ENCODE peak calls at places on chromosomes 12 and 14, in eight cellular contexts. E is activated CD8-positive, alpha-beta T cell treated with anti-CD3 and anti-CD28 coated beads for 36 hours; S is GM19239; P is choroid plexus epithelial cell; A is H9; Q is stimulated activated CD8-positive, alpha-beta memory T cell treated with anti-CD3 and anti-CD28 coated beads, Interleukin-2, amount 100 ng/mL, for 1 hour; K is T-helper 9 cell; M is occipital lobe. T is an unnamed sample.

GRCh38 chr12:67798763-67799162 is 150.2 kb downstream of the DYRK2 start:
- DNase-seq in E (no peak), S (no peak), P (no peak), A (no peak), Q (no peak), K (no peak), M (no peak), T (peak; percentile 17)

GRCh38 chr12:13606290-13606689 is 375.1 kb downstream of the GRIN2B start:
- DNase-seq in E (no peak), S (no peak), P (no peak), A (peak; percentile 50), Q (no peak), K (no peak), M (no peak), T (no peak)

GRCh38 chr14:55255185-55255584 is 16.0 kb upstream of the FBXO34 start:
- DNase-seq in E (no peak), S (no peak), P (no peak), A (no peak), Q (no peak), K (no peak), M (no peak), T (no peak)

GRCh38 chr12:95601626-95602025 is 50.4 kb upstream of the USP44 start:
- DNase-seq in E (no peak), S (no peak), P (peak; percentile 9), A (no peak), Q (no peak), K (no peak), M (no peak), T (no peak)

GRCh38 chr12:120538281-120539156 is 4.4 kb downstream of the RNF10 start:
- DNase-seq in E (no peak), S (no peak), P (peak; percentile 49), A (no peak), Q (no peak), K (no peak), M (no peak), T (peak; percentile 58)

GRCh38 chr12:62834971-62835547 is 99.9 kb downstream of the PPM1H start:
- DNase-seq in E (no peak), S (no peak), P (peak; percentile 51), A (no peak), Q (no peak), K (no peak), M (no peak), T (peak; percentile 13)

GRCh38 chr14:91374287-91374880 is 43.2 kb downstream of the CCDC88C start:
- DNase-seq in E (no peak), S (no peak), P (no peak), A (no peak), Q (no peak), K (no peak), M (no peak), T (no peak)

GRCh38 chr14:66070542-66071319 is 415.4 kb upstream of the CCDC196 start:
- DNase-seq in E (peak; percentile 79), S (peak; percentile 55), P (peak; percentile 17), A (peak; percentile 83), Q (peak; percentile 51), K (peak; percentile 73), M (no peak), T (peak; percentile 32)

GRCh38 chr12:124753230-124753595 is 110.5 kb downstream of the SCARB1 start:
- DNase-seq in E (no peak), S (no peak), P (no peak), A (no peak), Q (no peak), K (no peak), M (no peak), T (no peak)

GRCh38 chr14:55578511-55578910 is 1.5 kb upstream of the KTN1 start:
- DNase-seq in E (no peak), S (no peak), P (no peak), A (no peak), Q (no peak), K (no peak), M (no peak), T (no peak)

GRCh38 chr14:68664225-68664681 is 128.6 kb downstream of the ZFP36L1 start:
- DNase-seq in E (peak; percentile 83), S (no peak), P (peak; percentile 32), A (no peak), Q (no peak), K (no peak), M (no peak), T (no peak)

GRCh38 chr12:14771651-14772137 is 31.6 kb downstream of the WBP11 start:
- DNase-seq in E (peak; percentile 44), S (no peak), P (no peak), A (peak; percentile 68), Q (no peak), K (peak; percentile 24), M (no peak), T (no peak)

GRCh38 chr12:124466200-124467128 is 100.9 kb downstream of the NCOR2 start:
- DNase-seq in E (peak; percentile 94), S (peak; percentile 89), P (peak; percentile 90), A (no peak), Q (peak; percentile 81), K (peak; percentile 84), M (no peak), T (peak; percentile 93)

GRCh38 chr12:49933793-49934192 is 16.7 kb upstream of the AQP2 start:
- DNase-seq in E (no peak), S (no peak), P (peak; percentile 83), A (no peak), Q (no peak), K (no peak), M (no peak), T (peak; percentile 29)

GRCh38 chr12:49809369-49810158 is 18.6 kb downstream of the NCKAP5L start:
- DNase-seq in E (no peak), S (no peak), P (no peak), A (no peak), Q (no peak), K (no peak), M (no peak), T (no peak)

GRCh38 chr12:51891843-51892242 is 3.9 kb downstream of the ANKRD33 start:
- DNase-seq in E (no peak), S (no peak), P (peak; percentile 39), A (no peak), Q (no peak), K (no peak), M (no peak), T (peak; percentile 53)

GRCh38 chr14:93657875-93658274 is 130.4 kb downstream of the PRIMA1 start:
- DNase-seq in E (no peak), S (no peak), P (no peak), A (no peak), Q (no peak), K (no peak), M (no peak), T (no peak)

GRCh38 chr12:106288510-106289195 is 13.9 kb upstream of the TCP11L2 start:
- DNase-seq in E (peak; percentile 69), S (no peak), P (peak; percentile 94), A (no peak), Q (no peak), K (no peak), M (no peak), T (peak; percentile 95)

GRCh38 chr12:25072901-25073645 is 121.9 kb downstream of the DNAI7 start:
- DNase-seq in E (no peak), S (no peak), P (no peak), A (no peak), Q (no peak), K (no peak), M (no peak), T (no peak)

GRCh38 chr12:125169870-125170269 is 104.6 kb downstream of the AACS start:
- DNase-seq in E (no peak), S (no peak), P (no peak), A (no peak), Q (no peak), K (no peak), M (no peak), T (no peak)

GRCh38 chr12:44930972-44931600 is 55.0 kb upstream of the NELL2 start:
- DNase-seq in E (no peak), S (no peak), P (peak; percentile 69), A (no peak), Q (no peak), K (no peak), M (no peak), T (peak; percentile 82)

GRCh38 chr12:11174022-11174421 is 3.0 kb downstream of the SMIM10L1 start:
- DNase-seq in E (no peak), S (no peak), P (peak; percentile 59), A (no peak), Q (no peak), K (no peak), M (no peak), T (peak; percentile 25)

GRCh38 chr14:104929268-104930230 is 4.9 kb downstream of the PLD4 start:
- DNase-seq in E (no peak), S (no peak), P (no peak), A (no peak), Q (no peak), K (no peak), M (no peak), T (no peak)

GRCh38 chr14:68546839-68547238 is 246.0 kb downstream of the ZFP36L1 start:
- DNase-seq in E (no peak), S (no peak), P (peak; percentile 87), A (no peak), Q (no peak), K (no peak), M (no peak), T (peak; percentile 85)

GRCh38 chr12:2641209-2641608 is 153.6 kb upstream of the FKBP4 start:
- DNase-seq in E (peak; percentile 31), S (no peak), P (peak; percentile 36), A (peak; percentile 82), Q (no peak), K (no peak), M (no peak), T (peak; percentile 38)

GRCh38 chr12:49131051-49131972 is at the start of gene TUBA1B:
- DNase-seq in E (peak; percentile 91), S (peak; percentile 75), P (peak; percentile 90), A (peak; percentile 93), Q (peak; percentile 84), K (peak; percentile 85), M (peak; percentile 88), T (peak; percentile 87)

GRCh38 chr12:66589095-66589494 is 89.8 kb downstream of the GRIP1 start:
- DNase-seq in E (no peak), S (no peak), P (no peak), A (no peak), Q (no peak), K (no peak), M (no peak), T (no peak)

GRCh38 chr12:12384601-12385321 is 27.9 kb downstream of the BORCS5 start:
- DNase-seq in E (peak; percentile 83), S (no peak), P (peak; percentile 47), A (peak; percentile 77), Q (peak; percentile 21), K (no peak), M (no peak), T (no peak)

GRCh38 chr14:105891631-105892452 is 365.5 kb downstream of the TMEM121 start:
- DNase-seq in E (no peak), S (no peak), P (no peak), A (no peak), Q (no peak), K (no peak), M (no peak), T (no peak)

GRCh38 chr14:95137804-95138167 is 19.5 kb downstream of the DICER1 start:
- DNase-seq in E (no peak), S (no peak), P (no peak), A (no peak), Q (no peak), K (no peak), M (no peak), T (peak; percentile 38)

GRCh38 chr12:127282786-127283565 is 984.0 kb upstream of the TMEM132C start:
- DNase-seq in E (no peak), S (no peak), P (peak; percentile 12), A (no peak), Q (no peak), K (no peak), M (no peak), T (no peak)

GRCh38 chr12:92365836-92366235 is 220.2 kb upstream of the BTG1 start:
- DNase-seq in E (no peak), S (no peak), P (no peak), A (no peak), Q (no peak), K (no peak), M (no peak), T (no peak)

GRCh38 chr12:89721291-89721987 is 12.8 kb upstream of the ATP2B1 start:
- DNase-seq in E (no peak), S (no peak), P (no peak), A (no peak), Q (no peak), K (no peak), M (no peak), T (no peak)

GRCh38 chr12:1630081-1630826 is 1.2 kb downstream of the WNT5B start:
- DNase-seq in E (peak; percentile 27), S (no peak), P (no peak), A (peak; percentile 78), Q (no peak), K (no peak), M (peak; percentile 36), T (no peak)

T was measured in fibroblast of pulmonary artery.